ENCODE peak calls at places on chromosomes 11 and 22, in six cellular contexts. One of them, this sample, is unnamed.

GRCh38 chr11:38718049-38718448 is 2120.0 kb upstream of the RAG2 start:
- DNase-seq in activated CD8-positive, alpha-beta memory T cell treated with anti-CD3 and anti-CD28 coated beads, Interleukin-2, amount 10 ng/mL, durations not matched to agents 7 days and 5 days: no peak
- DNase-seq in right lobe of liver: no peak
- DNase-seq in stimulated activated CD4-positive, alpha-beta T cell treated with anti-CD3 and anti-CD28 coated beads, Interleukin-12 subunit alpha, Interleukin-12 subunit beta, amount 100 ng/mL, for 24 hours: no peak
- DNase-seq in cardiac fibroblast: peak
- DNase-seq in CD8-positive, alpha-beta memory T cell: no peak
- DNase-seq in this sample: no peak

GRCh38 chr11:12754582-12755250 is 80.5 kb downstream of the TEAD1 start:
- DNase-seq in stimulated activated CD4-positive, alpha-beta T cell treated with anti-CD3 and anti-CD28 coated beads, Interleukin-12 subunit alpha, Interleukin-12 subunit beta, amount 100 ng/mL, for 24 hours: no peak
- DNase-seq in right lobe of liver: no peak
- DNase-seq in CD8-positive, alpha-beta memory T cell: no peak
- DNase-seq in cardiac fibroblast: no peak
- DNase-seq in activated CD8-positive, alpha-beta memory T cell treated with anti-CD3 and anti-CD28 coated beads, Interleukin-2, amount 10 ng/mL, durations not matched to agents 7 days and 5 days: no peak
- DNase-seq in this sample: no peak

GRCh38 chr11:121687961-121688566 is 235.3 kb upstream of the SORL1-AS1 start:
- DNase-seq in activated CD8-positive, alpha-beta memory T cell treated with anti-CD3 and anti-CD28 coated beads, Interleukin-2, amount 10 ng/mL, durations not matched to agents 7 days and 5 days: no peak
- DNase-seq in right lobe of liver: no peak
- DNase-seq in stimulated activated CD4-positive, alpha-beta T cell treated with anti-CD3 and anti-CD28 coated beads, Interleukin-12 subunit alpha, Interleukin-12 subunit beta, amount 100 ng/mL, for 24 hours: no peak
- DNase-seq in CD8-positive, alpha-beta memory T cell: no peak
- DNase-seq in cardiac fibroblast: peak
- DNase-seq in this sample: no peak

GRCh38 chr22:32607086-32607485 is 132.5 kb downstream of the FBXO7 start:
- DNase-seq in stimulated activated CD4-positive, alpha-beta T cell treated with anti-CD3 and anti-CD28 coated beads, Interleukin-12 subunit alpha, Interleukin-12 subunit beta, amount 100 ng/mL, for 24 hours: no peak
- DNase-seq in right lobe of liver: no peak
- DNase-seq in CD8-positive, alpha-beta memory T cell: no peak
- DNase-seq in activated CD8-positive, alpha-beta memory T cell treated with anti-CD3 and anti-CD28 coated beads, Interleukin-2, amount 10 ng/mL, durations not matched to agents 7 days and 5 days: no peak
- DNase-seq in cardiac fibroblast: no peak
- DNase-seq in this sample: no peak

GRCh38 chr22:27913162-27913741 is 5.8 kb downstream of the PITPNB start:
- DNase-seq in right lobe of liver: no peak
- DNase-seq in stimulated activated CD4-positive, alpha-beta T cell treated with anti-CD3 and anti-CD28 coated beads, Interleukin-12 subunit alpha, Interleukin-12 subunit beta, amount 100 ng/mL, for 24 hours: no peak
- DNase-seq in cardiac fibroblast: no peak
- DNase-seq in activated CD8-positive, alpha-beta memory T cell treated with anti-CD3 and anti-CD28 coated beads, Interleukin-2, amount 10 ng/mL, durations not matched to agents 7 days and 5 days: no peak
- DNase-seq in CD8-positive, alpha-beta memory T cell: no peak
- DNase-seq in this sample: no peak

GRCh38 chr22:46592390-46592872 is 27.8 kb upstream of the GRAMD4 start:
- DNase-seq in activated CD8-positive, alpha-beta memory T cell treated with anti-CD3 and anti-CD28 coated beads, Interleukin-2, amount 10 ng/mL, durations not matched to agents 7 days and 5 days: peak
- DNase-seq in stimulated activated CD4-positive, alpha-beta T cell treated with anti-CD3 and anti-CD28 coated beads, Interleukin-12 subunit alpha, Interleukin-12 subunit beta, amount 100 ng/mL, for 24 hours: peak
- DNase-seq in right lobe of liver: peak
- DNase-seq in CD8-positive, alpha-beta memory T cell: peak
- DNase-seq in cardiac fibroblast: peak
- DNase-seq in this sample: no peak

GRCh38 chr11:32729976-32730375 is 64.5 kb downstream of the CCDC73 start:
- DNase-seq in activated CD8-positive, alpha-beta memory T cell treated with anti-CD3 and anti-CD28 coated beads, Interleukin-2, amount 10 ng/mL, durations not matched to agents 7 days and 5 days: no peak
- DNase-seq in right lobe of liver: no peak
- DNase-seq in CD8-positive, alpha-beta memory T cell: no peak
- DNase-seq in cardiac fibroblast: no peak
- DNase-seq in stimulated activated CD4-positive, alpha-beta T cell treated with anti-CD3 and anti-CD28 coated beads, Interleukin-12 subunit alpha, Interleukin-12 subunit beta, amount 100 ng/mL, for 24 hours: no peak
- DNase-seq in this sample: no peak

GRCh38 chr11:118353084-118353710 is 6.2 kb upstream of the UBE4A start:
- DNase-seq in stimulated activated CD4-positive, alpha-beta T cell treated with anti-CD3 and anti-CD28 coated beads, Interleukin-12 subunit alpha, Interleukin-12 subunit beta, amount 100 ng/mL, for 24 hours: no peak
- DNase-seq in right lobe of liver: no peak
- DNase-seq in CD8-positive, alpha-beta memory T cell: peak
- DNase-seq in activated CD8-positive, alpha-beta memory T cell treated with anti-CD3 and anti-CD28 coated beads, Interleukin-2, amount 10 ng/mL, durations not matched to agents 7 days and 5 days: no peak
- DNase-seq in cardiac fibroblast: peak
- DNase-seq in this sample: no peak

GRCh38 chr11:75201771-75202170 is 38.8 kb upstream of the TPBGL start:
- DNase-seq in CD8-positive, alpha-beta memory T cell: no peak
- DNase-seq in cardiac fibroblast: no peak
- DNase-seq in activated CD8-positive, alpha-beta memory T cell treated with anti-CD3 and anti-CD28 coated beads, Interleukin-2, amount 10 ng/mL, durations not matched to agents 7 days and 5 days: no peak
- DNase-seq in right lobe of liver: no peak
- DNase-seq in stimulated activated CD4-positive, alpha-beta T cell treated with anti-CD3 and anti-CD28 coated beads, Interleukin-12 subunit alpha, Interleukin-12 subunit beta, amount 100 ng/mL, for 24 hours: no peak
- DNase-seq in this sample: no peak

GRCh38 chr11:115885446-115885978 is 381.3 kb upstream of the CADM1 start:
- DNase-seq in CD8-positive, alpha-beta memory T cell: no peak
- DNase-seq in right lobe of liver: no peak
- DNase-seq in activated CD8-positive, alpha-beta memory T cell treated with anti-CD3 and anti-CD28 coated beads, Interleukin-2, amount 10 ng/mL, durations not matched to agents 7 days and 5 days: no peak
- DNase-seq in stimulated activated CD4-positive, alpha-beta T cell treated with anti-CD3 and anti-CD28 coated beads, Interleukin-12 subunit alpha, Interleukin-12 subunit beta, amount 100 ng/mL, for 24 hours: no peak
- DNase-seq in cardiac fibroblast: no peak
- DNase-seq in this sample: no peak

GRCh38 chr22:46149493-46149997 is 781 bp upstream of the PPARA start:
- DNase-seq in activated CD8-positive, alpha-beta memory T cell treated with anti-CD3 and anti-CD28 coated beads, Interleukin-2, amount 10 ng/mL, durations not matched to agents 7 days and 5 days: peak
- DNase-seq in right lobe of liver: peak
- DNase-seq in stimulated activated CD4-positive, alpha-beta T cell treated with anti-CD3 and anti-CD28 coated beads, Interleukin-12 subunit alpha, Interleukin-12 subunit beta, amount 100 ng/mL, for 24 hours: peak
- DNase-seq in CD8-positive, alpha-beta memory T cell: no peak
- DNase-seq in cardiac fibroblast: no peak
- DNase-seq in this sample: no peak

GRCh38 chr11:2210366-2211112 is 38.9 kb upstream of the TH start:
- DNase-seq in cardiac fibroblast: no peak
- DNase-seq in right lobe of liver: peak
- DNase-seq in CD8-positive, alpha-beta memory T cell: no peak
- DNase-seq in stimulated activated CD4-positive, alpha-beta T cell treated with anti-CD3 and anti-CD28 coated beads, Interleukin-12 subunit alpha, Interleukin-12 subunit beta, amount 100 ng/mL, for 24 hours: no peak
- DNase-seq in activated CD8-positive, alpha-beta memory T cell treated with anti-CD3 and anti-CD28 coated beads, Interleukin-2, amount 10 ng/mL, durations not matched to agents 7 days and 5 days: peak
- DNase-seq in this sample: no peak

GRCh38 chr11:1119282-1120146 is 38.2 kb upstream of the MUC5AC start:
- DNase-seq in stimulated activated CD4-positive, alpha-beta T cell treated with anti-CD3 and anti-CD28 coated beads, Interleukin-12 subunit alpha, Interleukin-12 subunit beta, amount 100 ng/mL, for 24 hours: no peak
- DNase-seq in CD8-positive, alpha-beta memory T cell: no peak
- DNase-seq in right lobe of liver: peak
- DNase-seq in cardiac fibroblast: no peak
- DNase-seq in activated CD8-positive, alpha-beta memory T cell treated with anti-CD3 and anti-CD28 coated beads, Interleukin-2, amount 10 ng/mL, durations not matched to agents 7 days and 5 days: no peak
- DNase-seq in this sample: no peak

GRCh38 chr11:130449996-130450419 is 1.6 kb downstream of the ADAMTS15 start:
- DNase-seq in activated CD8-positive, alpha-beta memory T cell treated with anti-CD3 and anti-CD28 coated beads, Interleukin-2, amount 10 ng/mL, durations not matched to agents 7 days and 5 days: no peak
- DNase-seq in right lobe of liver: no peak
- DNase-seq in stimulated activated CD4-positive, alpha-beta T cell treated with anti-CD3 and anti-CD28 coated beads, Interleukin-12 subunit alpha, Interleukin-12 subunit beta, amount 100 ng/mL, for 24 hours: no peak
- DNase-seq in cardiac fibroblast: peak
- DNase-seq in CD8-positive, alpha-beta memory T cell: no peak
- DNase-seq in this sample: no peak

GRCh38 chr11:72534859-72535547 is 100.7 kb upstream of the CLPB start:
- DNase-seq in CD8-positive, alpha-beta memory T cell: no peak
- DNase-seq in stimulated activated CD4-positive, alpha-beta T cell treated with anti-CD3 and anti-CD28 coated beads, Interleukin-12 subunit alpha, Interleukin-12 subunit beta, amount 100 ng/mL, for 24 hours: no peak
- DNase-seq in cardiac fibroblast: no peak
- DNase-seq in right lobe of liver: no peak
- DNase-seq in activated CD8-positive, alpha-beta memory T cell treated with anti-CD3 and anti-CD28 coated beads, Interleukin-2, amount 10 ng/mL, durations not matched to agents 7 days and 5 days: no peak
- DNase-seq in this sample: no peak

GRCh38 chr22:48782817-48783511 is 1044.7 kb downstream of the BRD1 start:
- DNase-seq in cardiac fibroblast: no peak
- DNase-seq in stimulated activated CD4-positive, alpha-beta T cell treated with anti-CD3 and anti-CD28 coated beads, Interleukin-12 subunit alpha, Interleukin-12 subunit beta, amount 100 ng/mL, for 24 hours: no peak
- DNase-seq in activated CD8-positive, alpha-beta memory T cell treated with anti-CD3 and anti-CD28 coated beads, Interleukin-2, amount 10 ng/mL, durations not matched to agents 7 days and 5 days: peak
- DNase-seq in right lobe of liver: no peak
- DNase-seq in CD8-positive, alpha-beta memory T cell: no peak
- DNase-seq in this sample: no peak

GRCh38 chr11:74694536-74694935 is 36.7 kb downstream of the CHRDL2 start:
- DNase-seq in activated CD8-positive, alpha-beta memory T cell treated with anti-CD3 and anti-CD28 coated beads, Interleukin-2, amount 10 ng/mL, durations not matched to agents 7 days and 5 days: no peak
- DNase-seq in stimulated activated CD4-positive, alpha-beta T cell treated with anti-CD3 and anti-CD28 coated beads, Interleukin-12 subunit alpha, Interleukin-12 subunit beta, amount 100 ng/mL, for 24 hours: no peak
- DNase-seq in right lobe of liver: no peak
- DNase-seq in CD8-positive, alpha-beta memory T cell: no peak
- DNase-seq in cardiac fibroblast: no peak
- DNase-seq in this sample: no peak

GRCh38 chr22:48491451-48491941 is 1336.2 kb downstream of the BRD1 start:
- DNase-seq in activated CD8-positive, alpha-beta memory T cell treated with anti-CD3 and anti-CD28 coated beads, Interleukin-2, amount 10 ng/mL, durations not matched to agents 7 days and 5 days: no peak
- DNase-seq in CD8-positive, alpha-beta memory T cell: no peak
- DNase-seq in stimulated activated CD4-positive, alpha-beta T cell treated with anti-CD3 and anti-CD28 coated beads, Interleukin-12 subunit alpha, Interleukin-12 subunit beta, amount 100 ng/mL, for 24 hours: no peak
- DNase-seq in cardiac fibroblast: no peak
- DNase-seq in right lobe of liver: peak
- DNase-seq in this sample: no peak

GRCh38 chr11:113162590-113162961 is 151.8 kb upstream of the TTC12 start:
- DNase-seq in stimulated activated CD4-positive, alpha-beta T cell treated with anti-CD3 and anti-CD28 coated beads, Interleukin-12 subunit alpha, Interleukin-12 subunit beta, amount 100 ng/mL, for 24 hours: no peak
- DNase-seq in activated CD8-positive, alpha-beta memory T cell treated with anti-CD3 and anti-CD28 coated beads, Interleukin-2, amount 10 ng/mL, durations not matched to agents 7 days and 5 days: no peak
- DNase-seq in cardiac fibroblast: no peak
- DNase-seq in CD8-positive, alpha-beta memory T cell: no peak
- DNase-seq in right lobe of liver: no peak
- DNase-seq in this sample: no peak

GRCh38 chr22:23722724-23723123 is 28.2 kb downstream of the ZNF70 start:
- DNase-seq in CD8-positive, alpha-beta memory T cell: no peak
- DNase-seq in right lobe of liver: no peak
- DNase-seq in cardiac fibroblast: no peak
- DNase-seq in stimulated activated CD4-positive, alpha-beta T cell treated with anti-CD3 and anti-CD28 coated beads, Interleukin-12 subunit alpha, Interleukin-12 subunit beta, amount 100 ng/mL, for 24 hours: no peak
- DNase-seq in activated CD8-positive, alpha-beta memory T cell treated with anti-CD3 and anti-CD28 coated beads, Interleukin-2, amount 10 ng/mL, durations not matched to agents 7 days and 5 days: no peak
- DNase-seq in this sample: no peak

GRCh38 chr22:20946080-20946986 is 20.7 kb upstream of the AIFM3 start:
- DNase-seq in stimulated activated CD4-positive, alpha-beta T cell treated with anti-CD3 and anti-CD28 coated beads, Interleukin-12 subunit alpha, Interleukin-12 subunit beta, amount 100 ng/mL, for 24 hours: no peak
- DNase-seq in CD8-positive, alpha-beta memory T cell: no peak
- DNase-seq in cardiac fibroblast: peak
- DNase-seq in right lobe of liver: no peak
- DNase-seq in activated CD8-positive, alpha-beta memory T cell treated with anti-CD3 and anti-CD28 coated beads, Interleukin-2, amount 10 ng/mL, durations not matched to agents 7 days and 5 days: no peak
- DNase-seq in this sample: no peak

GRCh38 chr22:26170112-26170492 is 840 bp downstream of the SEZ6L start:
- DNase-seq in right lobe of liver: no peak
- DNase-seq in stimulated activated CD4-positive, alpha-beta T cell treated with anti-CD3 and anti-CD28 coated beads, Interleukin-12 subunit alpha, Interleukin-12 subunit beta, amount 100 ng/mL, for 24 hours: no peak
- DNase-seq in CD8-positive, alpha-beta memory T cell: no peak
- DNase-seq in activated CD8-positive, alpha-beta memory T cell treated with anti-CD3 and anti-CD28 coated beads, Interleukin-2, amount 10 ng/mL, durations not matched to agents 7 days and 5 days: no peak
- DNase-seq in cardiac fibroblast: no peak
- DNase-seq in this sample: no peak

GRCh38 chr11:27413218-27413617 is 50.2 kb upstream of the CCDC34 start:
- DNase-seq in stimulated activated CD4-positive, alpha-beta T cell treated with anti-CD3 and anti-CD28 coated beads, Interleukin-12 subunit alpha, Interleukin-12 subunit beta, amount 100 ng/mL, for 24 hours: no peak
- DNase-seq in right lobe of liver: no peak
- DNase-seq in activated CD8-positive, alpha-beta memory T cell treated with anti-CD3 and anti-CD28 coated beads, Interleukin-2, amount 10 ng/mL, durations not matched to agents 7 days and 5 days: no peak
- DNase-seq in cardiac fibroblast: no peak
- DNase-seq in CD8-positive, alpha-beta memory T cell: no peak
- DNase-seq in this sample: no peak

GRCh38 chr11:10725114-10725906 is 25.7 kb upstream of the CTR9 start:
- DNase-seq in activated CD8-positive, alpha-beta memory T cell treated with anti-CD3 and anti-CD28 coated beads, Interleukin-2, amount 10 ng/mL, durations not matched to agents 7 days and 5 days: no peak
- DNase-seq in stimulated activated CD4-positive, alpha-beta T cell treated with anti-CD3 and anti-CD28 coated beads, Interleukin-12 subunit alpha, Interleukin-12 subunit beta, amount 100 ng/mL, for 24 hours: no peak
- DNase-seq in cardiac fibroblast: peak
- DNase-seq in right lobe of liver: no peak
- DNase-seq in CD8-positive, alpha-beta memory T cell: no peak
- DNase-seq in this sample: no peak

GRCh38 chr22:44582016-44582415 is 84.0 kb upstream of the RTL6 start:
- DNase-seq in cardiac fibroblast: no peak
- DNase-seq in activated CD8-positive, alpha-beta memory T cell treated with anti-CD3 and anti-CD28 coated beads, Interleukin-2, amount 10 ng/mL, durations not matched to agents 7 days and 5 days: no peak
- DNase-seq in right lobe of liver: peak
- DNase-seq in CD8-positive, alpha-beta memory T cell: no peak
- DNase-seq in stimulated activated CD4-positive, alpha-beta T cell treated with anti-CD3 and anti-CD28 coated beads, Interleukin-12 subunit alpha, Interleukin-12 subunit beta, amount 100 ng/mL, for 24 hours: no peak
- DNase-seq in this sample: no peak

GRCh38 chr11:66858186-66858938 is 1.5 kb downstream of the LRFN4 start:
- DNase-seq in right lobe of liver: no peak
- DNase-seq in cardiac fibroblast: no peak
- DNase-seq in activated CD8-positive, alpha-beta memory T cell treated with anti-CD3 and anti-CD28 coated beads, Interleukin-2, amount 10 ng/mL, durations not matched to agents 7 days and 5 days: no peak
- DNase-seq in stimulated activated CD4-positive, alpha-beta T cell treated with anti-CD3 and anti-CD28 coated beads, Interleukin-12 subunit alpha, Interleukin-12 subunit beta, amount 100 ng/mL, for 24 hours: no peak
- DNase-seq in CD8-positive, alpha-beta memory T cell: no peak
- DNase-seq in this sample: no peak

GRCh38 chr11:68146010-68146540 is 24.9 kb upstream of the CHKA start:
- DNase-seq in CD8-positive, alpha-beta memory T cell: no peak
- DNase-seq in activated CD8-positive, alpha-beta memory T cell treated with anti-CD3 and anti-CD28 coated beads, Interleukin-2, amount 10 ng/mL, durations not matched to agents 7 days and 5 days: no peak
- DNase-seq in cardiac fibroblast: no peak
- DNase-seq in stimulated activated CD4-positive, alpha-beta T cell treated with anti-CD3 and anti-CD28 coated beads, Interleukin-12 subunit alpha, Interleukin-12 subunit beta, amount 100 ng/mL, for 24 hours: no peak
- DNase-seq in right lobe of liver: peak
- DNase-seq in this sample: no peak

GRCh38 chr11:70933986-70934583 is 318.3 kb downstream of the SHANK2 start:
- DNase-seq in activated CD8-positive, alpha-beta memory T cell treated with anti-CD3 and anti-CD28 coated beads, Interleukin-2, amount 10 ng/mL, durations not matched to agents 7 days and 5 days: no peak
- DNase-seq in CD8-positive, alpha-beta memory T cell: no peak
- DNase-seq in right lobe of liver: no peak
- DNase-seq in stimulated activated CD4-positive, alpha-beta T cell treated with anti-CD3 and anti-CD28 coated beads, Interleukin-12 subunit alpha, Interleukin-12 subunit beta, amount 100 ng/mL, for 24 hours: no peak
- DNase-seq in cardiac fibroblast: no peak
- DNase-seq in this sample: no peak

GRCh38 chr11:67054851-67055523 is 1.7 kb upstream of the RHOD start:
- DNase-seq in activated CD8-positive, alpha-beta memory T cell treated with anti-CD3 and anti-CD28 coated beads, Interleukin-2, amount 10 ng/mL, durations not matched to agents 7 days and 5 days: no peak
- DNase-seq in cardiac fibroblast: peak
- DNase-seq in stimulated activated CD4-positive, alpha-beta T cell treated with anti-CD3 and anti-CD28 coated beads, Interleukin-12 subunit alpha, Interleukin-12 subunit beta, amount 100 ng/mL, for 24 hours: no peak
- DNase-seq in CD8-positive, alpha-beta memory T cell: no peak
- DNase-seq in right lobe of liver: no peak
- DNase-seq in this sample: no peak

GRCh38 chr22:36055376-36056310 is 27.0 kb upstream of the RBFOX2 start:
- DNase-seq in stimulated activated CD4-positive, alpha-beta T cell treated with anti-CD3 and anti-CD28 coated beads, Interleukin-12 subunit alpha, Interleukin-12 subunit beta, amount 100 ng/mL, for 24 hours: no peak
- DNase-seq in cardiac fibroblast: no peak
- DNase-seq in right lobe of liver: no peak
- DNase-seq in activated CD8-positive, alpha-beta memory T cell treated with anti-CD3 and anti-CD28 coated beads, Interleukin-2, amount 10 ng/mL, durations not matched to agents 7 days and 5 days: no peak
- DNase-seq in CD8-positive, alpha-beta memory T cell: no peak
- DNase-seq in this sample: no peak

GRCh38 chr11:73410627-73411026 is 34.4 kb downstream of the RELT start:
- DNase-seq in right lobe of liver: no peak
- DNase-seq in stimulated activated CD4-positive, alpha-beta T cell treated with anti-CD3 and anti-CD28 coated beads, Interleukin-12 subunit alpha, Interleukin-12 subunit beta, amount 100 ng/mL, for 24 hours: no peak
- DNase-seq in activated CD8-positive, alpha-beta memory T cell treated with anti-CD3 and anti-CD28 coated beads, Interleukin-2, amount 10 ng/mL, durations not matched to agents 7 days and 5 days: no peak
- DNase-seq in CD8-positive, alpha-beta memory T cell: no peak
- DNase-seq in cardiac fibroblast: no peak
- DNase-seq in this sample: no peak

GRCh38 chr22:44740307-44740706 is 12.1 kb upstream of the ARHGAP8 start:
- DNase-seq in right lobe of liver: no peak
- DNase-seq in CD8-positive, alpha-beta memory T cell: no peak
- DNase-seq in cardiac fibroblast: no peak
- DNase-seq in activated CD8-positive, alpha-beta memory T cell treated with anti-CD3 and anti-CD28 coated beads, Interleukin-2, amount 10 ng/mL, durations not matched to agents 7 days and 5 days: no peak
- DNase-seq in stimulated activated CD4-positive, alpha-beta T cell treated with anti-CD3 and anti-CD28 coated beads, Interleukin-12 subunit alpha, Interleukin-12 subunit beta, amount 100 ng/mL, for 24 hours: no peak
- DNase-seq in this sample: no peak

GRCh38 chr11:66142370-66143263 is 72.5 kb downstream of the PACS1 start:
- DNase-seq in right lobe of liver: no peak
- DNase-seq in cardiac fibroblast: peak
- DNase-seq in activated CD8-positive, alpha-beta memory T cell treated with anti-CD3 and anti-CD28 coated beads, Interleukin-2, amount 10 ng/mL, durations not matched to agents 7 days and 5 days: no peak
- DNase-seq in stimulated activated CD4-positive, alpha-beta T cell treated with anti-CD3 and anti-CD28 coated beads, Interleukin-12 subunit alpha, Interleukin-12 subunit beta, amount 100 ng/mL, for 24 hours: no peak
- DNase-seq in CD8-positive, alpha-beta memory T cell: no peak
- DNase-seq in this sample: no peak

GRCh38 chr11:83572521-83572920 is 286.4 kb upstream of the CCDC90B start:
- DNase-seq in stimulated activated CD4-positive, alpha-beta T cell treated with anti-CD3 and anti-CD28 coated beads, Interleukin-12 subunit alpha, Interleukin-12 subunit beta, amount 100 ng/mL, for 24 hours: no peak
- DNase-seq in right lobe of liver: no peak
- DNase-seq in CD8-positive, alpha-beta memory T cell: no peak
- DNase-seq in activated CD8-positive, alpha-beta memory T cell treated with anti-CD3 and anti-CD28 coated beads, Interleukin-2, amount 10 ng/mL, durations not matched to agents 7 days and 5 days: no peak
- DNase-seq in cardiac fibroblast: no peak
- DNase-seq in this sample: no peak

GRCh38 chr11:96264364-96264763 is 78.6 kb downstream of the MAML2 start:
- DNase-seq in stimulated activated CD4-positive, alpha-beta T cell treated with anti-CD3 and anti-CD28 coated beads, Interleukin-12 subunit alpha, Interleukin-12 subunit beta, amount 100 ng/mL, for 24 hours: no peak
- DNase-seq in right lobe of liver: no peak
- DNase-seq in activated CD8-positive, alpha-beta memory T cell treated with anti-CD3 and anti-CD28 coated beads, Interleukin-2, amount 10 ng/mL, durations not matched to agents 7 days and 5 days: no peak
- DNase-seq in cardiac fibroblast: no peak
- DNase-seq in CD8-positive, alpha-beta memory T cell: no peak
- DNase-seq in this sample: no peak

GRCh38 chr11:59207988-59208432 is 4.7 kb downstream of the MPEG1 start:
- DNase-seq in CD8-positive, alpha-beta memory T cell: peak
- DNase-seq in stimulated activated CD4-positive, alpha-beta T cell treated with anti-CD3 and anti-CD28 coated beads, Interleukin-12 subunit alpha, Interleukin-12 subunit beta, amount 100 ng/mL, for 24 hours: peak
- DNase-seq in right lobe of liver: no peak
- DNase-seq in cardiac fibroblast: peak
- DNase-seq in activated CD8-positive, alpha-beta memory T cell treated with anti-CD3 and anti-CD28 coated beads, Interleukin-2, amount 10 ng/mL, durations not matched to agents 7 days and 5 days: peak
- DNase-seq in this sample: no peak

GRCh38 chr22:23714596-23715588 is 24.1 kb downstream of the RGL4 start:
- DNase-seq in CD8-positive, alpha-beta memory T cell: no peak
- DNase-seq in activated CD8-positive, alpha-beta memory T cell treated with anti-CD3 and anti-CD28 coated beads, Interleukin-2, amount 10 ng/mL, durations not matched to agents 7 days and 5 days: peak
- DNase-seq in right lobe of liver: no peak
- DNase-seq in stimulated activated CD4-positive, alpha-beta T cell treated with anti-CD3 and anti-CD28 coated beads, Interleukin-12 subunit alpha, Interleukin-12 subunit beta, amount 100 ng/mL, for 24 hours: no peak
- DNase-seq in cardiac fibroblast: no peak
- DNase-seq in this sample: no peak

GRCh38 chr11:119906376-119906775 is 177.4 kb upstream of the NECTIN1 start:
- DNase-seq in CD8-positive, alpha-beta memory T cell: no peak
- DNase-seq in right lobe of liver: no peak
- DNase-seq in stimulated activated CD4-positive, alpha-beta T cell treated with anti-CD3 and anti-CD28 coated beads, Interleukin-12 subunit alpha, Interleukin-12 subunit beta, amount 100 ng/mL, for 24 hours: no peak
- DNase-seq in cardiac fibroblast: no peak
- DNase-seq in activated CD8-positive, alpha-beta memory T cell treated with anti-CD3 and anti-CD28 coated beads, Interleukin-2, amount 10 ng/mL, durations not matched to agents 7 days and 5 days: no peak
- DNase-seq in this sample: no peak

GRCh38 chr11:47711225-47711624 is 3.9 kb downstream of the AGBL2 start:
- DNase-seq in stimulated activated CD4-positive, alpha-beta T cell treated with anti-CD3 and anti-CD28 coated beads, Interleukin-12 subunit alpha, Interleukin-12 subunit beta, amount 100 ng/mL, for 24 hours: no peak
- DNase-seq in right lobe of liver: peak
- DNase-seq in activated CD8-positive, alpha-beta memory T cell treated with anti-CD3 and anti-CD28 coated beads, Interleukin-2, amount 10 ng/mL, durations not matched to agents 7 days and 5 days: no peak
- DNase-seq in CD8-positive, alpha-beta memory T cell: no peak
- DNase-seq in cardiac fibroblast: no peak
- DNase-seq in this sample: no peak

This sample was measured in activated naive CD8-positive, alpha-beta T cell treated with anti-CD3 and anti-CD28 coated beads, Interleukin-2, amount 50 U/mL, for 16 hours.